ENCODE peak calls at places on chromosomes 16 and 17, in four cellular contexts. I, L, F and H are unnamed samples.

GRCh38 chr17:38325221-38325851 is 18.4 kb downstream of the GPR179 start:
- DNase-seq in F (peak; percentile 22), L (peak; percentile 34), I (no peak), H (no peak)

GRCh38 chr16:15682105-15682570 is 32.1 kb downstream of the NDE1 start:
- DNase-seq in F (peak; percentile 54), I (peak; percentile 34), L (peak; percentile 6), H (no peak)

GRCh38 chr17:76827736-76828135 is 40.5 kb upstream of the MGAT5B start:
- DNase-seq in L (no peak), F (no peak), I (no peak), H (no peak)

GRCh38 chr16:28297784-28298510 is 5.6 kb downstream of the SBK1 start:
- DNase-seq in L (no peak), F (no peak), I (no peak), H (no peak)

GRCh38 chr17:28973414-28973813 is 22.1 kb upstream of the PHF12 start:
- DNase-seq in F (no peak), L (no peak), I (no peak), H (no peak)

GRCh38 chr17:60107526-60108257 is 29.0 kb upstream of the HEATR6 start:
- DNase-seq in F (peak; percentile 60), L (no peak), I (no peak), H (no peak)

GRCh38 chr17:1490643-1491405 is 1.7 kb downstream of the MYO1C start:
- DNase-seq in L (peak; percentile 50), F (peak; percentile 15), I (peak; percentile 81), H (no peak)

GRCh38 chr17:45104029-45104428 is 28.3 kb downstream of the PLCD3 start:
- DNase-seq in L (no peak), F (no peak), I (no peak), H (no peak)

GRCh38 chr17:1438593-1439083 is 17.4 kb downstream of the CRK start:
- DNase-seq in I (no peak), L (no peak), F (no peak), H (no peak)

GRCh38 chr16:55146939-55147338 is 177.1 kb upstream of the IRX6 start:
- DNase-seq in F (no peak), L (no peak), I (no peak), H (no peak)

GRCh38 chr16:27181020-27181419 is 22.3 kb upstream of the KDM8 start:
- DNase-seq in F (no peak), L (no peak), I (no peak), H (no peak)

GRCh38 chr16:68298907-68299515 is 11.7 kb downstream of the SLC7A6OS start:
- DNase-seq in I (no peak), F (no peak), L (no peak), H (no peak)

GRCh38 chr16:35305476-35305875 is 1846.1 kb downstream of the TP53TG3F start:
- DNase-seq in F (no peak), I (no peak), L (no peak), H (no peak)

GRCh38 chr17:43579570-43580140 is 33.5 kb upstream of the ETV4 start:
- DNase-seq in I (no peak), L (no peak), F (no peak), H (no peak)